ENCODE peak calls at places on chromosomes 16 and 17, in four cellular contexts. J is HCT116, O is HepG2, V is K562. R is an unnamed sample.

GRCh38 chr17:50779747-50780363 is 12.5 kb upstream of the ANKRD40CL start:
- DNase-seq in O (no peak), J (no peak), V (no peak), R (no peak)

GRCh38 chr16:54739381-54739780 is 191.3 kb upstream of the IRX5 start:
- DNase-seq in V (no peak), J (no peak), O (no peak), R (no peak)

GRCh38 chr16:46857261-46857962 is 26.4 kb upstream of the C16orf87 start:
- DNase-seq in O (peak; percentile 65), J (peak; percentile 26), V (peak; percentile 31), R (no peak)

GRCh38 chr17:58289869-58290268 is 9.1 kb upstream of the MPO start:
- DNase-seq in J (no peak), O (peak; percentile 20), V (no peak), R (no peak)

GRCh38 chr16:85840395-85840794 is 40.9 kb downstream of the COX4I1 start:
- DNase-seq in J (no peak), O (no peak), V (no peak), R (no peak)

GRCh38 chr16:77376358-77376757 is 58.5 kb downstream of the ADAMTS18 start:
- DNase-seq in O (no peak), V (no peak), J (no peak), R (no peak)

GRCh38 chr17:73386561-73386960 is 74.8 kb upstream of the CDC42EP4 start:
- DNase-seq in J (no peak), O (no peak), V (no peak), R (no peak)

GRCh38 chr17:45440161-45440859 is 7.6 kb upstream of the ARHGAP27 start:
- DNase-seq in J (no peak), O (peak; percentile 72), V (peak; percentile 18), R (no peak)

GRCh38 chr16:74611721-74612120 is 4.8 kb upstream of the GLG1 start:
- DNase-seq in O (no peak), V (no peak), J (no peak), R (no peak)

GRCh38 chr17:5183410-5183793 is 8.3 kb downstream of the ZNF594 start:
- DNase-seq in V (no peak), J (no peak), O (no peak), R (no peak)

GRCh38 chr17:5182597-5183409 is 8.9 kb downstream of the ZNF594 start:
- DNase-seq in J (no peak), V (no peak), O (no peak), R (no peak)

GRCh38 chr17:5184284-5184683 is 7.4 kb downstream of the ZNF594 start:
- DNase-seq in O (no peak), V (no peak), J (no peak), R (no peak)

GRCh38 chr17:5181509-5182305 is 10.0 kb downstream of the ZNF594 start:
- DNase-seq in J (no peak), V (no peak), O (no peak), R (no peak)

DNA sequence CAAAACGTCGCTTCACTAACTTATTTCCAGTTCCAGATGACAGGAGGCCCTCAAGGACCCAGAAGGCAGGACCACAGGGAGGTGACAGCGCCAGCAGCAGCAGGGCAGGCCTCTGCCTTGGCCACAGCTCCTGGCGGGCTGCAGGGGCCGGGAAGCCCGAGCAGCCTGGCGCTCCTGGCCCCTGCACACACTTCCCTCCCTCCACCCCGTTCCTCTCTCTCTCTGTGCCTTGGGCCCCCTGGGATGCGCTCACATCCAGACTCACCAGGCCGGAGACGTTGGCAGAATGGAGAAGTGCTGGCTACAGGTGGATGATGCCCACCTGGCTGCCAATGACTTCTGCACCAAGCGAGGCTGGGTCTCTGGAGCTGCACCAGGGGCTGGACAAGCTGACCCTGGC is 12.7 kb downstream of the ZNF594 start:
- DNase-seq in O (no peak), J (no peak), V (no peak), R (no peak)
- H3K9me3 ChIP-seq in O (peaks cover 28% of the 10 kb centered on the region), J (peaks cover 42% of the 10 kb centered on the region), V (peaks cover 25% of the 10 kb centered on the region), R (peaks cover 51% of the 10 kb centered on the region)

GRCh38 chr17:34739386-34739785 is 160.0 kb downstream of the TMEM132E start:
- DNase-seq in O (no peak), V (no peak), J (no peak), R (no peak)
- TF ChIP-seq TCF7L2 in O (no peak), V (no peak), J (no peak), R (no peak)

DNA sequence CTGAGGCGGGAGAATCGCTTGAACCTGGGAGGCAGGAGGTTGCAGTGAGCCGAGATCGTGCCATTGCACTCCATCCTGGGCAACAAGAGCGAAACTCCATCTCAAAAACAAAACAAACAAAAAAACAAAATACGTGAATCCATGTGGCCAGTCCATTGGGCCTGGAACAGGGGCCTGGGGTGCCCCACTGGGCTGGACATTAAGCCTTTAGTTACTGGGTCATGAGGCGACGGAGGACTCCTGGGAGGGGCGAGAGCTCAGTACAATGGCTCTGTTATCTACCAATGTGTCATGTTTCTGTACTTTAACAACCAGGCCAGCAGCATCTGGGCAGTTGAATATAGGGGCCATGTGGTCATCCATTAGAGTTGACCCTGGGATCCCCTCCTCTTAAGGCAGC is 18.9 kb upstream of the CLEC18A start:
- DNase-seq in O (no peak), J (no peak), V (no peak), R (no peak)
- TF ChIP-seq SIN3A in O (no peak), J (no peak), V (no peak), R (no peak)

DNA sequence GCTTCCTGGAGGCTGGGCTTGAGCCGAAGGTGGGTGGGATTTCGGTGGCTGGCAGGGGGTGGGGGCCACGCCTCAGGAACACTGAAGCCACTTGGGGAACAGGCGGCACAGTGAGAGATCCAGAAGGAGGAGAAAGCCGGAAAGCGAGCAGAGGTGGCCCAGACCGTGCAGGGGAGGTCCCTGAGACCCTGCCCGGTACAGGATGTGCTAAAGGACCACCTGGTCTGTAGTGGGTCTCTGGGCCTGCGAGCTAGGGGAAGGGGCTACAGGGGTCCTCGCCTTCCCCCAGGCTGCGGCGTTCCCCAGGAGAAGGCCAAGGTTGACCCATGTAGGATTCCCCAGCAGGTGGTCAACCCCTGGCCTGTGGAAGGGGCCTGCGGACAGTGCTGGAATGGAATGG is at the start of gene TLE7:
- DNase-seq in O (no peak), J (no peak), V (no peak), R (no peak)
- H3K9me3 ChIP-seq in O (no peaks in the 10 kb centered on the region), J (no peaks in the 10 kb centered on the region), V (peaks cover 2% of the 10 kb centered on the region), R (peaks cover 4% of the 10 kb centered on the region)

GRCh38 chr17:67438669-67439068 is 61.6 kb downstream of the PITPNC1 start:
- DNase-seq in V (no peak), O (no peak), J (no peak), R (no peak)
- TF ChIP-seq TCF7L2 in V (no peak), O (no peak), J (no peak), R (no peak)

GRCh38 chr17:78977681-78977943 is 2.1 kb downstream of the LGALS3BP start:
- DNase-seq in V (no peak), O (no peak), J (no peak), R (no peak)

GRCh38 chr17:78979780-78980623 is at the start of gene LGALS3BP:
- DNase-seq in J (peak; percentile 70), O (peak; percentile 97), V (no peak), R (no peak)

GRCh38 chr17:78980624-78980972 is 875 bp upstream of the LGALS3BP start:
- DNase-seq in V (no peak), O (no peak), J (no peak), R (no peak)

GRCh38 chr17:78976907-78977680 is 2.6 kb downstream of the LGALS3BP start:
- DNase-seq in J (no peak), O (no peak), V (no peak), R (no peak)

DNA sequence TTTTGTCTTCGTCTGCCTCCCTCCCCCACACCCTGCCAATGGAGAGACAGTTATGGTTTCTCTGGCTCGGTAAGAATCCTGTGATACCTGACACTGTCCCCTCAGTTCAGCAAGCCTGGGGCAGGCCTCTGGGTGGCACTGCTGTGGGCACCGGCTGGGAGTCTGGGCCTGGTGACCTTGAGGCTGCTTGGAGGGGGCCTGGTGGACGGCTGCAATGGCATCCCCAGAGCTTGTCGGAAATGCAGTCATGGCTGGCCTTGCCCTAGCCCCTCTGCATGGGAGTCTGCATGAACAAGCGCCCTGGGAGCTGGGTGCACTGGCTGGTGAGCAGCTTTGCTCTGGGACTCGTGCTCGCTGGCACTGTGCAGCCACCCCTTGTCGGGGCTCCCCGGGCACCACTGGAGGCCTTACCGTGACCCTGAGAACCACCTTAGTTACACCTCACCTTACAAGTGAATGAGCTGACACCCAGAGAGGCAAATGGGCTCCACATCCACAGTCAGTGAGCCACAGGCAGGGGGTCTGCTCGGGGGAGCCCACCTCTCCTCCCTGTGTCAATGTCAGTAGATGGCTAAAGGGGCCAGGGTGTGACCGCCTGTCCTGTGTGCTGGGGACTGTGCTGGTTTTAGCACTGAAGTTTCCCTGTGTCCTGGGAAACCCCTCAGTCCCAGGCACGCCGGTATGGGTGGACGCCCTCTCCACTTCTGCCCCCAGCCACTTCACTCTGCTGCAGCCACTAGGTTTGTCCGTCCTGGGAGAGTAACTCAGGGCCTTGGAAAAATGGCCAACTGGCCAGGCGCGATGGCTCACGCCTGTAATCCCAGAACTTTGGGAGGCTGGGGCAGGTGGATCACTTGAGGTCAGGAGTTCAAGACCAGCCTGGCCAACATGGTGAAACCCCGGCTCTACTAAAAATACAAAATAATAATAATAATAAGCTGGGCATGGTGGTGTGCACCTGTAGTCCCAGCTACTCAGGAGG is 1.4 kb downstream of the LGALS3BP start:
- DNase-seq in J (no peak), O (no peak), V (no peak), R (no peak)
- TF ChIP-seq SIN3A in J (no peak), O (no peak), V (no peak), R (no peak)